ENCODE peak calls at places on chromosomes 11 and 22, in nine cellular contexts. One of them, this sample, is unnamed. For H3K9me3, the result is how much of the 10 kb centered on the place peaks cover.

GRCh38 chr22:23258826-23259170 is 78.5 kb downstream of the BCR start:
- DNase-seq in body of pancreas: no peak
- DNase-seq in thoracic aorta: no peak
- DNase-seq in prostate gland: no peak
- DNase-seq in lung: no peak
- DNase-seq in uterus: no peak
- DNase-seq in pancreas: no peak
- DNase-seq in psoas muscle: no peak
- DNase-seq in HCT116: no peak
- DNase-seq in this sample: no peak

GRCh38 chr11:118657238-118657637 is 22.2 kb downstream of the TREH start:
- DNase-seq in body of pancreas: no peak
- DNase-seq in thoracic aorta: no peak
- DNase-seq in prostate gland: no peak
- DNase-seq in lung: no peak
- DNase-seq in uterus: no peak
- DNase-seq in pancreas: no peak
- DNase-seq in psoas muscle: no peak
- DNase-seq in HCT116: no peak
- DNase-seq in this sample: peak

GRCh38 chr11:121699801-121700200 is 247.0 kb upstream of the SORL1-AS1 start:
- DNase-seq in body of pancreas: no peak
- DNase-seq in thoracic aorta: no peak
- DNase-seq in prostate gland: no peak
- DNase-seq in lung: no peak
- DNase-seq in uterus: no peak
- DNase-seq in pancreas: no peak
- DNase-seq in psoas muscle: no peak
- DNase-seq in HCT116: no peak
- DNase-seq in this sample: no peak

GRCh38 chr11:73649206-73649605 is 2.8 kb downstream of the PLEKHB1 start:
- DNase-seq in body of pancreas: no peak
- DNase-seq in thoracic aorta: no peak
- DNase-seq in prostate gland: no peak
- DNase-seq in lung: no peak
- DNase-seq in uterus: no peak
- DNase-seq in pancreas: no peak
- DNase-seq in psoas muscle: no peak
- DNase-seq in HCT116: no peak
- DNase-seq in this sample: no peak

GRCh38 chr22:41526802-41527799 is 17.2 kb downstream of the POLR3H start:
- DNase-seq in body of pancreas: peak
- DNase-seq in thoracic aorta: no peak
- DNase-seq in prostate gland: no peak
- DNase-seq in lung: no peak
- DNase-seq in uterus: peak
- DNase-seq in pancreas: peak
- DNase-seq in psoas muscle: peak
- DNase-seq in HCT116: no peak
- DNase-seq in this sample: no peak

GRCh38 chr11:9562716-9563115 is 10.8 kb upstream of the WEE1 start:
- DNase-seq in body of pancreas: no peak
- DNase-seq in thoracic aorta: no peak
- DNase-seq in prostate gland: no peak
- DNase-seq in lung: no peak
- DNase-seq in uterus: no peak
- DNase-seq in pancreas: no peak
- DNase-seq in psoas muscle: no peak
- DNase-seq in HCT116: no peak
- DNase-seq in this sample: no peak

GRCh38 chr22:20423636-20424511 is 13.8 kb downstream of the SCARF2 start:
- DNase-seq in body of pancreas: no peak
- DNase-seq in thoracic aorta: no peak
- DNase-seq in prostate gland: no peak
- DNase-seq in lung: no peak
- DNase-seq in uterus: no peak
- DNase-seq in pancreas: no peak
- DNase-seq in psoas muscle: no peak
- DNase-seq in HCT116: no peak
- DNase-seq in this sample: no peak

GRCh38 chr11:115453158-115453557 is 51.1 kb downstream of the CADM1 start:
- DNase-seq in body of pancreas: no peak
- DNase-seq in thoracic aorta: no peak
- DNase-seq in prostate gland: no peak
- DNase-seq in lung: no peak
- DNase-seq in uterus: no peak
- DNase-seq in pancreas: no peak
- DNase-seq in psoas muscle: no peak
- DNase-seq in HCT116: no peak
- DNase-seq in this sample: no peak

GRCh38 chr22:30241576-30242371 is 4.8 kb downstream of the LIF start:
- DNase-seq in body of pancreas: no peak
- DNase-seq in thoracic aorta: no peak
- DNase-seq in prostate gland: no peak
- DNase-seq in lung: no peak
- DNase-seq in uterus: no peak
- DNase-seq in pancreas: no peak
- DNase-seq in psoas muscle: no peak
- DNase-seq in HCT116: no peak
- DNase-seq in this sample: no peak

GRCh38 chr11:78350101-78350645 is 67.4 kb downstream of the GAB2 start:
- DNase-seq in body of pancreas: no peak
- DNase-seq in thoracic aorta: no peak
- DNase-seq in prostate gland: no peak
- DNase-seq in lung: no peak
- DNase-seq in uterus: peak
- DNase-seq in pancreas: no peak
- DNase-seq in psoas muscle: no peak
- DNase-seq in HCT116: no peak
- DNase-seq in this sample: no peak

GRCh38 chr11:68750197-68750987 is 928 bp downstream of the TESMIN start:
- DNase-seq in body of pancreas: no peak
- DNase-seq in thoracic aorta: no peak
- DNase-seq in prostate gland: no peak
- DNase-seq in lung: no peak
- DNase-seq in uterus: no peak
- DNase-seq in pancreas: peak
- DNase-seq in psoas muscle: peak
- DNase-seq in HCT116: no peak
- DNase-seq in this sample: no peak

GRCh38 chr11:117684731-117685130 is 112.3 kb downstream of the DSCAML1 start:
- DNase-seq in body of pancreas: no peak
- DNase-seq in thoracic aorta: no peak
- DNase-seq in prostate gland: no peak
- DNase-seq in lung: no peak
- DNase-seq in uterus: no peak
- DNase-seq in pancreas: no peak
- DNase-seq in psoas muscle: no peak
- DNase-seq in HCT116: no peak
- DNase-seq in this sample: no peak

GRCh38 chr11:82858556-82859091 is 41.6 kb downstream of the PRCP start:
- DNase-seq in body of pancreas: no peak
- DNase-seq in thoracic aorta: no peak
- DNase-seq in prostate gland: no peak
- DNase-seq in lung: no peak
- DNase-seq in uterus: no peak
- DNase-seq in pancreas: no peak
- DNase-seq in psoas muscle: no peak
- DNase-seq in HCT116: no peak
- DNase-seq in this sample: no peak

GRCh38 chr11:76424379-76424778 is 20.4 kb upstream of the EMSY start:
- DNase-seq in body of pancreas: no peak
- DNase-seq in thoracic aorta: no peak
- DNase-seq in prostate gland: no peak
- DNase-seq in lung: no peak
- DNase-seq in uterus: no peak
- DNase-seq in pancreas: no peak
- DNase-seq in psoas muscle: no peak
- DNase-seq in HCT116: no peak
- DNase-seq in this sample: no peak

GRCh38 chr11:34343153-34343552 is 14.7 kb downstream of the ABTB2 start:
- DNase-seq in body of pancreas: no peak
- DNase-seq in thoracic aorta: no peak
- DNase-seq in prostate gland: no peak
- DNase-seq in lung: no peak
- DNase-seq in uterus: no peak
- DNase-seq in pancreas: no peak
- DNase-seq in psoas muscle: no peak
- DNase-seq in HCT116: no peak
- DNase-seq in this sample: no peak

GRCh38 chr11:119205574-119206511 is at the start of gene CBL:
- DNase-seq in body of pancreas: peak
- DNase-seq in thoracic aorta: peak
- DNase-seq in prostate gland: peak
- DNase-seq in lung: peak
- DNase-seq in uterus: peak
- DNase-seq in pancreas: peak
- DNase-seq in psoas muscle: peak
- DNase-seq in HCT116: peak
- DNase-seq in this sample: peak

GRCh38 chr22:32823024-32823730 is 21.7 kb downstream of the TIMP3 start:
- DNase-seq in body of pancreas: peak
- DNase-seq in thoracic aorta: no peak
- DNase-seq in prostate gland: no peak
- DNase-seq in lung: no peak
- DNase-seq in uterus: no peak
- DNase-seq in pancreas: peak
- DNase-seq in psoas muscle: no peak
- DNase-seq in HCT116: peak
- DNase-seq in this sample: no peak

GRCh38 chr22:37492428-37493344 is 6.5 kb upstream of the MFNG start:
- DNase-seq in body of pancreas: no peak
- DNase-seq in thoracic aorta: no peak
- DNase-seq in prostate gland: no peak
- DNase-seq in lung: no peak
- DNase-seq in uterus: no peak
- DNase-seq in pancreas: no peak
- DNase-seq in psoas muscle: no peak
- DNase-seq in HCT116: no peak
- DNase-seq in this sample: no peak

GRCh38 chr22:46828323-46829139 is 66.1 kb downstream of the TBC1D22A start:
- DNase-seq in body of pancreas: no peak
- DNase-seq in thoracic aorta: no peak
- DNase-seq in prostate gland: no peak
- DNase-seq in lung: no peak
- DNase-seq in uterus: no peak
- DNase-seq in pancreas: no peak
- DNase-seq in psoas muscle: no peak
- DNase-seq in HCT116: no peak
- DNase-seq in this sample: no peak

GRCh38 chr11:4699697-4700435 is 2.2 kb upstream of the OR51E2 start:
- DNase-seq in body of pancreas: no peak
- DNase-seq in thoracic aorta: no peak
- DNase-seq in prostate gland: no peak
- DNase-seq in lung: no peak
- DNase-seq in uterus: no peak
- DNase-seq in pancreas: no peak
- DNase-seq in psoas muscle: no peak
- DNase-seq in HCT116: no peak
- DNase-seq in this sample: no peak

GRCh38 chr11:95232666-95233065 is 1.7 kb upstream of the SESN3 start:
- DNase-seq in body of pancreas: no peak
- DNase-seq in thoracic aorta: no peak
- DNase-seq in prostate gland: no peak
- DNase-seq in lung: no peak
- DNase-seq in uterus: no peak
- DNase-seq in pancreas: no peak
- DNase-seq in psoas muscle: no peak
- DNase-seq in HCT116: no peak
- DNase-seq in this sample: no peak
- H3K4me3 ChIP-seq in body of pancreas: no peak
- H3K4me3 ChIP-seq in thoracic aorta: peak
- H3K4me3 ChIP-seq in prostate gland: peak
- H3K4me3 ChIP-seq in lung: no peak
- H3K4me3 ChIP-seq in uterus: peak
- H3K4me3 ChIP-seq in pancreas: peak
- H3K4me3 ChIP-seq in psoas muscle: peak
- H3K4me3 ChIP-seq in HCT116: no peak
- H3K4me3 ChIP-seq in this sample: peak

DNA sequence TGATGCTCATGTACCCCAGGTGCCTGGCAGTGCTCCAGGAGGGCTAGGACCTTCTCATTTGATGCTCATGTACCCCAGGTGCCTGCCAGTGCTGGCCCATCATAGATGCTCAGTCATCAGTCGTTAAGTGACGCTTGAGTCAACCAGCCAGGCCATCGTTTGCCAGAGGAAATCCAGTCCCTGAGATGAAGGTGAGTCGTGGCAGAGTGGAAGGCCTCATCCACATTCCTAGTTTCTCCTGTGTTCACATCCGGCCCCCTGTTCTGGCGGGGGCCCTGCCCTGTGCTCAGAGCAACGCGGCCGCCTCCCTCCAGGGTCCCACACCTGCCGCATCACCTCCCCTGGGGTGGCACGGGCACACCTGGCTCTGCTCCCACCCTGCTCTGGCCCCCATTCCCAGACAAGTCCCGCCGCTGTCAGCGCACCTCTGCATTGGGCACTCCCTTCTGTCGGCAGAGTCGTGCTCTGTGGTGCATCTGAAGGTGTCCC is 279.9 kb downstream of the BRD1 start:
- DNase-seq in body of pancreas: peak
- DNase-seq in thoracic aorta: no peak
- DNase-seq in prostate gland: no peak
- DNase-seq in lung: no peak
- DNase-seq in uterus: no peak
- DNase-seq in pancreas: peak
- DNase-seq in psoas muscle: no peak
- DNase-seq in HCT116: no peak
- DNase-seq in this sample: no peak
- H3K9me3 ChIP-seq in body of pancreas: under half
- H3K9me3 ChIP-seq in thoracic aorta: under half
- H3K9me3 ChIP-seq in prostate gland: under half
- H3K9me3 ChIP-seq in lung: under half
- H3K9me3 ChIP-seq in uterus: under half
- H3K9me3 ChIP-seq in pancreas: under half
- H3K9me3 ChIP-seq in psoas muscle: under half
- H3K9me3 ChIP-seq in HCT116: under half
- H3K9me3 ChIP-seq in this sample: under half

GRCh38 chr11:62125316-62125715 is 1.5 kb downstream of the INCENP start:
- DNase-seq in body of pancreas: no peak
- DNase-seq in thoracic aorta: no peak
- DNase-seq in prostate gland: no peak
- DNase-seq in lung: no peak
- DNase-seq in uterus: no peak
- DNase-seq in pancreas: peak
- DNase-seq in psoas muscle: no peak
- DNase-seq in HCT116: no peak
- DNase-seq in this sample: no peak
- H3K4me3 ChIP-seq in body of pancreas: no peak
- H3K4me3 ChIP-seq in thoracic aorta: peak
- H3K4me3 ChIP-seq in prostate gland: no peak
- H3K4me3 ChIP-seq in lung: no peak
- H3K4me3 ChIP-seq in uterus: no peak
- H3K4me3 ChIP-seq in pancreas: peak
- H3K4me3 ChIP-seq in psoas muscle: peak
- H3K4me3 ChIP-seq in HCT116: peak
- H3K4me3 ChIP-seq in this sample: peak

DNA sequence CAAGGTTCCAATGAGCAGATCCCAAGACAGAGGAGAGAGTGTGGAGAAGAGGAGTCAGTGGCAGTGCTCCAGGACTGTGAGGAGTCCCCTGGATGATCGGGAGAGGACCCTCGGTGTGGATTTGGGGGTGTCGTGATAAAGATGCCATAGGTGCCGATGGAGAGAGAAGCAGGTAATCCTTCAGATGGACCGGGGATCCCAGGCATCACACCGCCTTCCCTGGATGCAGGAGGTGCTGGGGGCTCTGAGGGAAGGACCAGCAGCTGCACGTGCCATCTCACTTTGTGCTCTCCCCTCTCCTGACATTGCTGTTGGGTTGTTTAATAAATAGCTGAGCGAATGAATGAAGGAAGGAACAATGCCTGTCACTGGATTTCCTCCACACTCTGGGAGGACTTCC is 744.1 kb downstream of the BRD1 start:
- DNase-seq in body of pancreas: no peak
- DNase-seq in thoracic aorta: no peak
- DNase-seq in prostate gland: no peak
- DNase-seq in lung: no peak
- DNase-seq in uterus: no peak
- DNase-seq in pancreas: peak
- DNase-seq in psoas muscle: no peak
- DNase-seq in HCT116: no peak
- DNase-seq in this sample: no peak
- H3K9me3 ChIP-seq in body of pancreas: under half
- H3K9me3 ChIP-seq in thoracic aorta: under half
- H3K9me3 ChIP-seq in prostate gland: under half
- H3K9me3 ChIP-seq in lung: under half
- H3K9me3 ChIP-seq in uterus: under half
- H3K9me3 ChIP-seq in pancreas: under half
- H3K9me3 ChIP-seq in psoas muscle: under half
- H3K9me3 ChIP-seq in HCT116: under half
- H3K9me3 ChIP-seq in this sample: under half